ENCODE peak calls at places on chromosome 3, in seven cellular contexts. L is brain microvascular endothelial cell; D is lower lobe of right lung; S is CD8-positive, alpha-beta T cell; O is SK-N-MC; U is K562; H is tibial nerve. R is an unnamed sample.

GRCh38 chr3:127423856-127424765 is 136.3 kb upstream of the PRR20G start:
- DNase-seq in L (no peak), D (no peak), S (no peak), O (no peak), U (no peak), H (no peak), R (no peak)

GRCh38 chr3:6125520-6125919 is 735.4 kb upstream of the GRM7 start:
- DNase-seq in L (no peak), D (no peak), S (no peak), O (no peak), U (no peak), H (no peak), R (no peak)

GRCh38 chr3:164940737-164941136 is 137.6 kb downstream of the SI start:
- DNase-seq in L (no peak), D (no peak), S (no peak), O (no peak), U (no peak), H (no peak), R (no peak)

GRCh38 chr3:45748068-45748467 is 48.3 kb downstream of the SLC6A20 start:
- DNase-seq in L (no peak), D (no peak), S (no peak), O (no peak), U (no peak), H (no peak), R (no peak)

GRCh38 chr3:138939563-138940241 is 7.2 kb downstream of the FOXL2 start:
- DNase-seq in L (no peak), D (no peak), S (no peak), O (no peak), U (no peak), H (no peak), R (no peak)

GRCh38 chr3:157429703-157430102 is 6.9 kb upstream of the PTX3 start:
- DNase-seq in L (peak), D (no peak), S (no peak), O (no peak), U (no peak), H (no peak), R (no peak)

GRCh38 chr3:192897005-192897404 is 20.7 kb downstream of the MB21D2 start:
- DNase-seq in L (no peak), D (no peak), S (no peak), O (no peak), U (no peak), H (no peak), R (no peak)

GRCh38 chr3:64561503-64561810 is 126.3 kb downstream of the ADAMTS9 start:
- DNase-seq in L (no peak), D (no peak), S (no peak), O (no peak), U (no peak), H (no peak), R (no peak)

GRCh38 chr3:190217081-190217480 is 96.4 kb upstream of the P3H2 start:
- DNase-seq in L (no peak), D (no peak), S (no peak), O (no peak), U (no peak), H (no peak), R (no peak)

GRCh38 chr3:355622-356021 is 159.1 kb downstream of the CHL1 start:
- DNase-seq in L (no peak), D (no peak), S (no peak), O (no peak), U (no peak), H (no peak), R (no peak)

DNA sequence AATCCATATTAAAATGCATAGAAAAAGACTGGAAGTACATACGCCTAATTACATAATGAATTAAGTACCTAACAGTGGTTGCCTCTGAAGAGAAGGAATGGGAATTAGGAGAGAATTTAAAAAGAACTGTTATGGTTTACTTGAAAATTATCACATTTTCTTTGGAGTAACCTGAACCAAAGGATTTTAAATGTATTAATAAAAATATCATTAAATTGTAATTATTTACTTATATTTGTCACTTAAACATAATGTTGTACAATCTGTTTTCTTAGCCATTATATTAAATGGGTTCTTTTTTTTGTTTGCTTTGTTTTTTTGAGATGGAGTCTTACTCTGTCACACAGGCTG is 114.2 kb upstream of the SLC7A14 start:
- DNase-seq in L (no peak), D (no peak), S (no peak), O (no peak), U (no peak), H (no peak), R (no peak)
- H3K27ac ChIP-seq in L (peak), D (no peak), S (no peak), O (no peak), U (peak), H (no peak), R (peak)

GRCh38 chr3:4493008-4493930 is at the start of gene ITPR1:
- DNase-seq in L (peak), D (peak), S (peak), O (peak), U (peak), H (peak), R (peak)

GRCh38 chr3:4497005-4497692 is 4.0 kb downstream of the ITPR1 start:
- DNase-seq in L (no peak), D (no peak), S (no peak), O (no peak), U (no peak), H (no peak), R (no peak)

GRCh38 chr3:4493931-4494806 is 1.0 kb downstream of the ITPR1 start:
- DNase-seq in L (no peak), D (peak), S (no peak), O (no peak), U (no peak), H (no peak), R (no peak)

GRCh38 chr3:4494807-4495200 is 1.7 kb downstream of the ITPR1 start:
- DNase-seq in L (no peak), D (no peak), S (no peak), O (no peak), U (no peak), H (no peak), R (no peak)

GRCh38 chr3:4495294-4496110 is 2.4 kb downstream of the ITPR1 start:
- DNase-seq in L (no peak), D (no peak), S (no peak), O (no peak), U (no peak), H (no peak), R (no peak)
- H3K4me3 ChIP-seq in L (no peak), D (peak), S (no peak), O (no peak), U (peak), H (peak), R (peak)

GRCh38 chr3:108004647-108005046 is 86.2 kb downstream of the CD47 start:
- DNase-seq in L (no peak), D (peak), S (no peak), O (no peak), U (no peak), H (no peak), R (no peak)

GRCh38 chr3:108008106-108008505 is 82.7 kb downstream of the CD47 start:
- DNase-seq in L (no peak), D (no peak), S (no peak), O (no peak), U (no peak), H (no peak), R (no peak)

GRCh38 chr3:108008931-108009635 is 81.7 kb downstream of the CD47 start:
- DNase-seq in L (peak), D (no peak), S (no peak), O (no peak), U (no peak), H (no peak), R (no peak)

GRCh38 chr3:108006901-108007331 is 83.9 kb downstream of the CD47 start:
- DNase-seq in L (no peak), D (no peak), S (no peak), O (no peak), U (no peak), H (no peak), R (no peak)

GRCh38 chr3:108006077-108006675 is 84.7 kb downstream of the CD47 start:
- DNase-seq in L (no peak), D (peak), S (no peak), O (no peak), U (peak), H (no peak), R (no peak)
- H3K27ac ChIP-seq in L (no peak), D (peak), S (no peak), O (no peak), U (no peak), H (no peak), R (no peak)

GRCh38 chr3:71658131-71658530 is 67.1 kb downstream of the EIF4E3 start:
- DNase-seq in L (no peak), D (peak), S (no peak), O (no peak), U (no peak), H (peak), R (peak)

GRCh38 chr3:71662056-71662455 is 63.1 kb downstream of the EIF4E3 start:
- DNase-seq in L (no peak), D (no peak), S (no peak), O (no peak), U (no peak), H (no peak), R (no peak)

GRCh38 chr3:71659758-71660666 is 65.2 kb downstream of the EIF4E3 start:
- DNase-seq in L (no peak), D (no peak), S (no peak), O (no peak), U (no peak), H (no peak), R (no peak)

DNA sequence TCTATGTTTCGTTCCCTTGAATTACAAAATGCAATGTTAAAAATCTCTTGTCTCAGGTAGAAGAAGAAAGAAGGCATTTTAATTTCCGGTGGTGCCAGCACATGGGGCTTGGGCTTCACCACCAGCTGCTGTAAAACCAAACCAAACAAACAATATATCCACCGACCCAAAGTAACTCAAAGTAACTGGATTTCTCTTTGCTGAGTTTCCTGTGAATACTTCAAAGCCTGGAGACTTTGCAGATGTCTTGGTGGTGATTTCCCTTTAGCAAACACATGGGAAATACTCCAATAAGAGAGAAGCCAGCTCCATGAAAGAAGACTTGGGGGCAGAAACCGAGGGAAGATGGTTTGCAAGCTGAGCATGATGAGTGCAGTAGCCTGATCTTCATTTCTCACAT is 62.6 kb downstream of the EIF4E3 start:
- DNase-seq in L (no peak), D (no peak), S (no peak), O (no peak), U (no peak), H (no peak), R (no peak)
- H3K4me3 ChIP-seq in L (no peak), D (no peak), S (no peak), O (no peak), U (no peak), H (no peak), R (no peak)

GRCh38 chr3:23372296-23372695 is 169.2 kb downstream of the UBE2E2 start:
- DNase-seq in L (peak), D (no peak), S (no peak), O (no peak), U (no peak), H (no peak), R (no peak)
- H3K27ac ChIP-seq in L (no peak), D (no peak), S (no peak), O (no peak), U (no peak), H (no peak), R (no peak)